ENCODE peak calls at places on chromosomes 13 and 19, in five cellular contexts. One of them, this sample, is unnamed.

GRCh38 chr13:39148513-39148961 is 110.3 kb downstream of the NHLRC3 start:
- DNase-seq in right lobe of liver: no peak
- DNase-seq in uterus: no peak
- DNase-seq in neural crest cell: no peak
- DNase-seq in cardiac fibroblast: peak
- DNase-seq in this sample: no peak

GRCh38 chr13:20090349-20090748 is 70.5 kb downstream of the GJA3 start:
- DNase-seq in right lobe of liver: no peak
- DNase-seq in uterus: no peak
- DNase-seq in neural crest cell: no peak
- DNase-seq in cardiac fibroblast: no peak
- DNase-seq in this sample: no peak

GRCh38 chr13:59950201-59950730 is 213.5 kb downstream of the DIAPH3 start:
- DNase-seq in right lobe of liver: no peak
- DNase-seq in uterus: no peak
- DNase-seq in neural crest cell: no peak
- DNase-seq in cardiac fibroblast: peak
- DNase-seq in this sample: no peak

GRCh38 chr13:81017525-81018152 is 676.7 kb upstream of the SPRY2 start:
- DNase-seq in right lobe of liver: no peak
- DNase-seq in uterus: no peak
- DNase-seq in neural crest cell: no peak
- DNase-seq in cardiac fibroblast: peak
- DNase-seq in this sample: peak

GRCh38 chr13:64871742-64872141 is 2358.4 kb downstream of the PCDH9 start:
- DNase-seq in right lobe of liver: no peak
- DNase-seq in uterus: no peak
- DNase-seq in neural crest cell: no peak
- DNase-seq in cardiac fibroblast: peak
- DNase-seq in this sample: no peak

GRCh38 chr19:7665076-7665475 is 3.8 kb upstream of the RETN start:
- DNase-seq in right lobe of liver: no peak
- DNase-seq in uterus: no peak
- DNase-seq in neural crest cell: no peak
- DNase-seq in cardiac fibroblast: peak
- DNase-seq in this sample: no peak

GRCh38 chr13:41544824-41545707 is 87.7 kb downstream of the RGCC start:
- DNase-seq in right lobe of liver: no peak
- DNase-seq in uterus: no peak
- DNase-seq in neural crest cell: no peak
- DNase-seq in cardiac fibroblast: peak
- DNase-seq in this sample: no peak

GRCh38 chr13:66508153-66508909 is 721.8 kb downstream of the PCDH9 start:
- DNase-seq in right lobe of liver: no peak
- DNase-seq in uterus: no peak
- DNase-seq in neural crest cell: no peak
- DNase-seq in cardiac fibroblast: peak
- DNase-seq in this sample: no peak

GRCh38 chr19:51712461-51713081 is 11.2 kb downstream of the HAS1 start:
- DNase-seq in right lobe of liver: peak
- DNase-seq in uterus: no peak
- DNase-seq in neural crest cell: no peak
- DNase-seq in cardiac fibroblast: peak
- DNase-seq in this sample: no peak

GRCh38 chr19:3857449-3858003 is 11.3 kb downstream of the ZFR2 start:
- DNase-seq in right lobe of liver: no peak
- DNase-seq in uterus: no peak
- DNase-seq in neural crest cell: no peak
- DNase-seq in cardiac fibroblast: no peak
- DNase-seq in this sample: no peak

GRCh38 chr13:53092931-53093330 is 64.3 kb downstream of the OLFM4 start:
- DNase-seq in right lobe of liver: no peak
- DNase-seq in uterus: no peak
- DNase-seq in neural crest cell: no peak
- DNase-seq in cardiac fibroblast: no peak
- DNase-seq in this sample: no peak

GRCh38 chr13:29497137-29497654 is 98.3 kb downstream of the SLC7A1 start:
- DNase-seq in right lobe of liver: no peak
- DNase-seq in uterus: peak
- DNase-seq in neural crest cell: peak
- DNase-seq in cardiac fibroblast: peak
- DNase-seq in this sample: no peak

GRCh38 chr13:113152894-113153809 is 5.3 kb upstream of the PROZ start:
- DNase-seq in right lobe of liver: peak
- DNase-seq in uterus: peak
- DNase-seq in neural crest cell: peak
- DNase-seq in cardiac fibroblast: peak
- DNase-seq in this sample: no peak

GRCh38 chr13:32233062-32233461 is 82.1 kb downstream of the ZAR1L start:
- DNase-seq in right lobe of liver: no peak
- DNase-seq in uterus: no peak
- DNase-seq in neural crest cell: no peak
- DNase-seq in cardiac fibroblast: no peak
- DNase-seq in this sample: no peak

GRCh38 chr13:42137856-42138537 is 89.5 kb downstream of the DGKH start:
- DNase-seq in right lobe of liver: no peak
- DNase-seq in uterus: no peak
- DNase-seq in neural crest cell: no peak
- DNase-seq in cardiac fibroblast: peak
- DNase-seq in this sample: no peak

GRCh38 chr13:51266642-51267041 is 44.4 kb downstream of the FAM124A start:
- DNase-seq in right lobe of liver: no peak
- DNase-seq in uterus: no peak
- DNase-seq in neural crest cell: no peak
- DNase-seq in cardiac fibroblast: no peak
- DNase-seq in this sample: peak

GRCh38 chr19:51337861-51338562 is 3.9 kb downstream of the VSIG10L start:
- DNase-seq in right lobe of liver: no peak
- DNase-seq in uterus: no peak
- DNase-seq in neural crest cell: no peak
- DNase-seq in cardiac fibroblast: no peak
- DNase-seq in this sample: no peak

GRCh38 chr19:42423462-42424344 is 3.5 kb downstream of the LIPE start:
- DNase-seq in right lobe of liver: peak
- DNase-seq in uterus: peak
- DNase-seq in neural crest cell: peak
- DNase-seq in cardiac fibroblast: peak
- DNase-seq in this sample: peak

GRCh38 chr19:46915386-46915785 is 54.6 kb downstream of the ARHGAP35 start:
- DNase-seq in right lobe of liver: no peak
- DNase-seq in uterus: no peak
- DNase-seq in neural crest cell: no peak
- DNase-seq in cardiac fibroblast: no peak
- DNase-seq in this sample: no peak

GRCh38 chr19:34236035-34236793 is 18.1 kb upstream of the GARRE1 start:
- DNase-seq in right lobe of liver: no peak
- DNase-seq in uterus: no peak
- DNase-seq in neural crest cell: no peak
- DNase-seq in cardiac fibroblast: no peak
- DNase-seq in this sample: no peak

GRCh38 chr13:63403726-63404125 is 1988.1 kb upstream of the PCDH20 start:
- DNase-seq in right lobe of liver: no peak
- DNase-seq in uterus: no peak
- DNase-seq in neural crest cell: no peak
- DNase-seq in cardiac fibroblast: no peak
- DNase-seq in this sample: no peak

GRCh38 chr13:35720690-35721554 is 244.4 kb upstream of the MAB21L1 start:
- DNase-seq in right lobe of liver: no peak
- DNase-seq in uterus: peak
- DNase-seq in neural crest cell: peak
- DNase-seq in cardiac fibroblast: peak
- DNase-seq in this sample: peak

GRCh38 chr19:39254539-39255345 is 6.1 kb upstream of the IFNL4 start:
- DNase-seq in right lobe of liver: no peak
- DNase-seq in uterus: no peak
- DNase-seq in neural crest cell: no peak
- DNase-seq in cardiac fibroblast: no peak
- DNase-seq in this sample: no peak

DNA sequence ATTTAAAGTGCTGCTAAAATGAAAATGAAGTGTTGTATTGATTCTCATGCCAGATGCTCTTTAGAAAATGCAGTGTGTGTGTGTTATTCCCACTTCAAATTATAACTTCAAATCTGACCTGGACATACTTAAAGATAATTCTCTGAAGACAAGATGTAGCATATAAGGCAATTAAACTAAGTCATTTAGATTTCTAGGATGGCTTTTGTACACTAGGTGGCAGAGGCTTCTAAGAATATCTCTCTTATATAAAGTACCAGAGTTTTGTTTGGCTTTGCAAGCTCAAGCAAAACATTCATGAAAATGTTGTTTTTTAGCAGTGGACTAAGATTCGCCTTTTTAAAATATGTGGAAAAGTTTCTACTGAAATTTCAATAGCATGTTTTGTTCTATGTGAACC is 407.2 kb downstream of the GPC5 start:
- DNase-seq in right lobe of liver: no peak
- DNase-seq in uterus: no peak
- DNase-seq in neural crest cell: no peak
- DNase-seq in cardiac fibroblast: no peak
- DNase-seq in this sample: no peak
- TF ChIP-seq CTCF in right lobe of liver: no peak
- TF ChIP-seq CTCF in uterus: no peak
- TF ChIP-seq CTCF in neural crest cell: peak
- TF ChIP-seq CTCF in cardiac fibroblast: no peak
- TF ChIP-seq CTCF in this sample: peak

GRCh38 chr19:45468159-45468651 is 409 bp downstream of the FOSB start:
- DNase-seq in right lobe of liver: peak
- DNase-seq in uterus: peak
- DNase-seq in neural crest cell: peak
- DNase-seq in cardiac fibroblast: peak
- DNase-seq in this sample: no peak

GRCh38 chr19:45468803-45469131 is 971 bp downstream of the FOSB start:
- DNase-seq in right lobe of liver: no peak
- DNase-seq in uterus: no peak
- DNase-seq in neural crest cell: no peak
- DNase-seq in cardiac fibroblast: no peak
- DNase-seq in this sample: no peak

GRCh38 chr19:45469835-45470146 is 2.0 kb downstream of the FOSB start:
- DNase-seq in right lobe of liver: no peak
- DNase-seq in uterus: no peak
- DNase-seq in neural crest cell: no peak
- DNase-seq in cardiac fibroblast: no peak
- DNase-seq in this sample: peak

GRCh38 chr19:45470147-45471081 is 2.6 kb downstream of the FOSB start:
- DNase-seq in right lobe of liver: no peak
- DNase-seq in uterus: peak
- DNase-seq in neural crest cell: no peak
- DNase-seq in cardiac fibroblast: peak
- DNase-seq in this sample: no peak

GRCh38 chr19:45469132-45469834 is 1.5 kb downstream of the FOSB start:
- DNase-seq in right lobe of liver: peak
- DNase-seq in uterus: peak
- DNase-seq in neural crest cell: peak
- DNase-seq in cardiac fibroblast: peak
- DNase-seq in this sample: peak
- TF ChIP-seq CTCF in right lobe of liver: no peak
- TF ChIP-seq CTCF in uterus: no peak
- TF ChIP-seq CTCF in neural crest cell: no peak
- TF ChIP-seq CTCF in cardiac fibroblast: no peak
- TF ChIP-seq CTCF in this sample: no peak

GRCh38 chr19:54462713-54463530 is 656 bp downstream of the LENG9 start:
- DNase-seq in right lobe of liver: peak
- DNase-seq in uterus: peak
- DNase-seq in neural crest cell: peak
- DNase-seq in cardiac fibroblast: peak
- DNase-seq in this sample: no peak
- TF ChIP-seq CTCF in right lobe of liver: peak
- TF ChIP-seq CTCF in uterus: no peak
- TF ChIP-seq CTCF in neural crest cell: peak
- TF ChIP-seq CTCF in cardiac fibroblast: peak
- TF ChIP-seq CTCF in this sample: peak

GRCh38 chr19:2097330-2098327 is 914 bp downstream of the IZUMO4 start:
- DNase-seq in right lobe of liver: no peak
- DNase-seq in uterus: peak
- DNase-seq in neural crest cell: no peak
- DNase-seq in cardiac fibroblast: no peak
- DNase-seq in this sample: no peak

GRCh38 chr19:2099054-2099501 is 2.4 kb downstream of the IZUMO4 start:
- DNase-seq in right lobe of liver: no peak
- DNase-seq in uterus: no peak
- DNase-seq in neural crest cell: no peak
- DNase-seq in cardiac fibroblast: no peak
- DNase-seq in this sample: no peak

GRCh38 chr19:2095338-2095938 is 688 bp downstream of the MOB3A start:
- DNase-seq in right lobe of liver: no peak
- DNase-seq in uterus: no peak
- DNase-seq in neural crest cell: no peak
- DNase-seq in cardiac fibroblast: no peak
- DNase-seq in this sample: no peak

GRCh38 chr19:2099937-2100718 is 3.4 kb downstream of the IZUMO4 start:
- DNase-seq in right lobe of liver: no peak
- DNase-seq in uterus: no peak
- DNase-seq in neural crest cell: no peak
- DNase-seq in cardiac fibroblast: no peak
- DNase-seq in this sample: no peak

DNA sequence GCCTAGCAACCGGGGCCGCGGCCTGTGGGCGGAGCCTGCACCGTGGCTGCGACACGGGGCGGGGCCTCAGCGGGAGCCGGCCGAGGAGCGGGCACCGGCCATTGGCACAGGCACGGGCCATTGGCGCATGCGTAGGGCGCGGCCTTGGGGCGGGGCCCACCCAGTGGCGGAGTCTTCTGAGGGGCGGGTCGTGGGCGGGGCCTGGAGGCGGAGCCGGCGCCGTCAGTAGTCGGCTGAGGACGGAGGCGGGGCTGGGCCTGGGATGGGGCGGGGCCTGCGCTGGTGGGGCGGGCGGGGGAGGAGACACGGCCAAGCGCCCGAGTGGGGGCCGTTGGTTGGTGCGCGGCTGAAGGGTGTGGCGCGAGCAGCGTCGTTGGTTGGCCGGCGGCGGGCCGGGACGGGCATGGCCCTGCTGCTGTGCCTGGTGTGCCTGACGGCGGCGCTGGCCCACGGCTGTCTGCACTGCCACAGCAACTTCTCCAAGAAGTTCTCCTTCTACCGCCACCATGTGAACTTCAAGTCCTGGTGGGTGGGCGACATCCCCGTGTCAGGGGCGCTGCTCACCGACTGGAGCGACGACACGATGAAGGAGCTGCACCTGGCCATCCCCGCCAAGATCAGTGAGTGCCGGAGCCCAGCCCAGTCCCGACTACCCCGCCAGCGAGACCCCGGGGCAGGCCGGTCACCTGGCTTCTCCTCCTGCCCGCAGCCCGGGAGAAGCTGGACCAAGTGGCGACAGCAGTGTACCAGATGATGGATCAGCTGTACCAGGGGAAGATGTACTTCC is at the start of gene IZUMO4:
- DNase-seq in right lobe of liver: peak
- DNase-seq in uterus: peak
- DNase-seq in neural crest cell: peak
- DNase-seq in cardiac fibroblast: peak
- DNase-seq in this sample: peak
- TF ChIP-seq CTCF in right lobe of liver: peak
- TF ChIP-seq CTCF in uterus: no peak
- TF ChIP-seq CTCF in neural crest cell: peak
- TF ChIP-seq CTCF in cardiac fibroblast: peak
- TF ChIP-seq CTCF in this sample: peak

This sample was measured in D721Med.